ENCODE peak calls at places on chromosome 3, in eight cellular contexts. N is left ventricle myocardium inferior; F is naive thymus-derived CD4-positive, alpha-beta T cell; Y is pons; E is naive thymus-derived CD8-positive, alpha-beta T cell; J is BJ; L is nucleus accumbens; V is GM06990. P is an unnamed sample.

GRCh38 chr3:37963635-37964034 is 27.0 kb upstream of the VILL start:
- DNase-seq in N (no peak), F (no peak), Y (no peak), E (no peak), J (no peak), L (no peak), V (no peak), P (no peak)

GRCh38 chr3:53229606-53230005 is 26.2 kb downstream of the TKT start:
- DNase-seq in N (no peak), F (no peak), Y (no peak), E (no peak), J (no peak), L (no peak), V (no peak), P (no peak)

GRCh38 chr3:140147965-140148490 is 213.0 kb downstream of the CLSTN2 start:
- DNase-seq in N (no peak), F (no peak), Y (no peak), E (no peak), J (no peak), L (no peak), V (no peak), P (no peak)

GRCh38 chr3:123367467-123368154 is 81.3 kb downstream of the ADCY5 start:
- DNase-seq in N (no peak), F (no peak), Y (no peak), E (no peak), J (no peak), L (no peak), V (no peak), P (no peak)

GRCh38 chr3:160183375-160184076 is 41.7 kb upstream of the C3orf80 start:
- DNase-seq in N (no peak), F (no peak), Y (no peak), E (no peak), J (no peak), L (no peak), V (no peak), P (no peak)

GRCh38 chr3:37855363-37855970 is 6.2 kb upstream of the CTDSPL start:
- DNase-seq in N (peak), F (peak), Y (peak), E (peak), J (no peak), L (peak), V (peak), P (peak)

GRCh38 chr3:188929138-188929537 is 242.6 kb upstream of the TPRG1 start:
- DNase-seq in N (no peak), F (no peak), Y (no peak), E (no peak), J (no peak), L (no peak), V (no peak), P (no peak)

GRCh38 chr3:148727242-148727641 is 29.5 kb downstream of the AGTR1 start:
- DNase-seq in N (no peak), F (no peak), Y (peak), E (no peak), J (no peak), L (peak), V (peak), P (peak)

GRCh38 chr3:195001961-195002861 is 268.7 kb downstream of the XXYLT1 start:
- DNase-seq in N (peak), F (peak), Y (peak), E (no peak), J (no peak), L (no peak), V (peak), P (peak)

GRCh38 chr3:71721721-71722157 is 3.5 kb downstream of the EIF4E3 start:
- DNase-seq in N (no peak), F (peak), Y (no peak), E (peak), J (no peak), L (no peak), V (no peak), P (no peak)

P was measured in GM10248.